ENCODE peak calls at places on chromosomes 1 and 21, in seven cellular contexts. One of them, this sample, is unnamed.

GRCh38 chr1:1344672-1345361 is 4.4 kb downstream of the DVL1 start:
- DNase-seq in H7: peak; percentile 91
- DNase-seq in brain microvascular endothelial cell: peak; percentile 64
- DNase-seq in foreskin fibroblast: peak; percentile 80
- DNase-seq in uterus: no peak
- DNase-seq in adipocyte: peak; percentile 77
- DNase-seq in left ventricle myocardium inferior: no peak
- DNase-seq in this sample: peak; percentile 58

GRCh38 chr1:202135221-202135721 is 9.3 kb downstream of the ARL8A start:
- DNase-seq in brain microvascular endothelial cell: peak; percentile 42
- DNase-seq in left ventricle myocardium inferior: peak; percentile 38
- DNase-seq in adipocyte: peak; percentile 87
- DNase-seq in H7: peak; percentile 96
- DNase-seq in uterus: peak; percentile 61
- DNase-seq in foreskin fibroblast: peak; percentile 83
- DNase-seq in this sample: peak; percentile 67

GRCh38 chr1:241964550-241965241 is 7.1 kb downstream of the BECN2 start:
- DNase-seq in H7: no peak
- DNase-seq in foreskin fibroblast: peak; percentile 30
- DNase-seq in uterus: no peak
- DNase-seq in left ventricle myocardium inferior: peak; percentile 18
- DNase-seq in brain microvascular endothelial cell: no peak
- DNase-seq in adipocyte: peak; percentile 13
- DNase-seq in this sample: peak; percentile 93

GRCh38 chr21:15682182-15682895 is 47.4 kb upstream of the USP25 start:
- DNase-seq in brain microvascular endothelial cell: peak; percentile 36
- DNase-seq in foreskin fibroblast: peak; percentile 86
- DNase-seq in adipocyte: peak; percentile 59
- DNase-seq in H7: no peak
- DNase-seq in left ventricle myocardium inferior: no peak
- DNase-seq in uterus: no peak
- DNase-seq in this sample: peak; percentile 64

GRCh38 chr1:26164036-26164927 is 4.5 kb downstream of the C1orf232 start:
- DNase-seq in left ventricle myocardium inferior: peak; percentile 45
- DNase-seq in adipocyte: peak; percentile 76
- DNase-seq in brain microvascular endothelial cell: no peak
- DNase-seq in H7: peak; percentile 93
- DNase-seq in foreskin fibroblast: peak; percentile 69
- DNase-seq in uterus: peak; percentile 37
- DNase-seq in this sample: no peak

GRCh38 chr1:203117611-203118575 is 9.6 kb upstream of the ADORA1 start:
- DNase-seq in adipocyte: peak; percentile 89
- DNase-seq in uterus: peak; percentile 79
- DNase-seq in left ventricle myocardium inferior: peak; percentile 74
- DNase-seq in foreskin fibroblast: peak; percentile 78
- DNase-seq in H7: peak; percentile 98
- DNase-seq in brain microvascular endothelial cell: peak; percentile 14
- DNase-seq in this sample: peak; percentile 63

GRCh38 chr1:56584910-56585528 is 5.7 kb upstream of the PLPP3 start:
- DNase-seq in uterus: no peak
- DNase-seq in foreskin fibroblast: peak; percentile 83
- DNase-seq in left ventricle myocardium inferior: no peak
- DNase-seq in adipocyte: peak; percentile 88
- DNase-seq in H7: peak; percentile 34
- DNase-seq in brain microvascular endothelial cell: peak; percentile 50
- DNase-seq in this sample: peak; percentile 88

GRCh38 chr1:97277891-97278662 is 556.5 kb downstream of the PTBP2 start:
- DNase-seq in H7: no peak
- DNase-seq in uterus: no peak
- DNase-seq in brain microvascular endothelial cell: no peak
- DNase-seq in adipocyte: peak; percentile 65
- DNase-seq in left ventricle myocardium inferior: no peak
- DNase-seq in foreskin fibroblast: peak; percentile 84
- DNase-seq in this sample: peak; percentile 87

GRCh38 chr1:1092890-1093609 is 18.9 kb upstream of the RNF223 start:
- DNase-seq in H7: no peak
- DNase-seq in foreskin fibroblast: no peak
- DNase-seq in adipocyte: no peak
- DNase-seq in left ventricle myocardium inferior: no peak
- DNase-seq in uterus: no peak
- DNase-seq in brain microvascular endothelial cell: no peak
- DNase-seq in this sample: no peak

GRCh38 chr1:231515748-231516147 is 12.7 kb upstream of the TSNAX start:
- DNase-seq in foreskin fibroblast: no peak
- DNase-seq in brain microvascular endothelial cell: no peak
- DNase-seq in left ventricle myocardium inferior: no peak
- DNase-seq in H7: no peak
- DNase-seq in uterus: no peak
- DNase-seq in adipocyte: no peak
- DNase-seq in this sample: no peak

GRCh38 chr1:218765753-218766152 is 407.9 kb upstream of the LYPLAL1 start:
- DNase-seq in adipocyte: no peak
- DNase-seq in left ventricle myocardium inferior: no peak
- DNase-seq in uterus: no peak
- DNase-seq in H7: no peak
- DNase-seq in foreskin fibroblast: no peak
- DNase-seq in brain microvascular endothelial cell: no peak
- DNase-seq in this sample: no peak

GRCh38 chr1:218759795-218760194 is 413.9 kb upstream of the LYPLAL1 start:
- DNase-seq in adipocyte: no peak
- DNase-seq in foreskin fibroblast: no peak
- DNase-seq in H7: no peak
- DNase-seq in left ventricle myocardium inferior: no peak
- DNase-seq in brain microvascular endothelial cell: no peak
- DNase-seq in uterus: no peak
- DNase-seq in this sample: peak; percentile 20

GRCh38 chr1:218760601-218761570 is 412.8 kb upstream of the LYPLAL1 start:
- DNase-seq in uterus: no peak
- DNase-seq in H7: no peak
- DNase-seq in left ventricle myocardium inferior: no peak
- DNase-seq in foreskin fibroblast: no peak
- DNase-seq in adipocyte: peak; percentile 46
- DNase-seq in brain microvascular endothelial cell: no peak
- DNase-seq in this sample: peak; percentile 64

GRCh38 chr1:218763538-218763937 is 410.1 kb upstream of the LYPLAL1 start:
- DNase-seq in brain microvascular endothelial cell: no peak
- DNase-seq in adipocyte: no peak
- DNase-seq in left ventricle myocardium inferior: no peak
- DNase-seq in H7: no peak
- DNase-seq in foreskin fibroblast: no peak
- DNase-seq in uterus: no peak
- DNase-seq in this sample: no peak
- H3K4me3 ChIP-seq in brain microvascular endothelial cell: no peak overlapping the region
- H3K4me3 ChIP-seq in adipocyte: no peak overlapping the region
- H3K4me3 ChIP-seq in left ventricle myocardium inferior: no peak overlapping the region
- H3K4me3 ChIP-seq in H7: no peak overlapping the region
- H3K4me3 ChIP-seq in foreskin fibroblast: no peak overlapping the region
- H3K4me3 ChIP-seq in uterus: no peak overlapping the region
- H3K4me3 ChIP-seq in this sample: no peak overlapping the region

DNA sequence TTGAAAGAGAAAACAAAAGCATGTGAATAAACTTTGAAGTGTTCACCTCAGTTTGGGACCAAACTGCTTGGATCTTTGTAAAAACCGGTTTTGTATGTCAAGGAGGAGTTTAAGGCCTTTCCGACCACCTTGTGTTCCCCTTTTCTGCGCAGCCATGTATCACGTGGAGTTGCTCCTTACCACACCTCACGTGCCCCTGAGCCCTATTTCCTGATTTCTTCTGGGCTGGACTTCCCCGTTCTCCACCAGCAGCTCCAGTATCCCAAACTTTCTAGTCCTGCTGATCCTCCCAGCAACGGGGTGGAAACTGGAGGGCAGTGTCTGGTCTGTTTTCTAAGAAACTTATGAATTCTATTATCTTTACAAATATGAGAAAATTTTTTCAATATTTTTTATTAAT is 1.6 kb upstream of the SH3D21 start:
- DNase-seq in left ventricle myocardium inferior: no peak
- DNase-seq in adipocyte: no peak
- DNase-seq in H7: no peak
- DNase-seq in brain microvascular endothelial cell: no peak
- DNase-seq in uterus: no peak
- DNase-seq in foreskin fibroblast: no peak
- DNase-seq in this sample: no peak
- H3K4me3 ChIP-seq in left ventricle myocardium inferior: no peak overlapping the region
- H3K4me3 ChIP-seq in adipocyte: no peak overlapping the region
- H3K4me3 ChIP-seq in H7: no peak overlapping the region
- H3K4me3 ChIP-seq in brain microvascular endothelial cell: no peak overlapping the region
- H3K4me3 ChIP-seq in uterus: no peak overlapping the region
- H3K4me3 ChIP-seq in foreskin fibroblast: no peak overlapping the region
- H3K4me3 ChIP-seq in this sample: no peak overlapping the region

DNA sequence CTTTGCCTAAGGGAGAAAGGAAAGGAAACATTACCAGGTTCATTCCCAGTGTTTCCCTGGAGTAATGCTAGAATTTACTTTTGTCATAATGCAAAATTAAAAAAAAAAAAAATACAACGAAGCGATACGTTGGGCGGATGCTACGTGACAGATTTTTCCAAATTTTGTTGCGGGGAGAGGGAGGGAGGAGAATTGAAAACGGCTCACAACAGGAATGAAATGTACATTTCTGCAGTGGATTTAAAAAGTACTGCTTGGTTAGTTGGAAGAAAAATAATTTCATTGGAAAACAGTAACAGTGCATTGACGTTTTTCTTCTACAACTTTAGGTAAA is 157.5 kb downstream of the RUNX1 start:
- DNase-seq in left ventricle myocardium inferior: no peak
- DNase-seq in H7: no peak
- DNase-seq in brain microvascular endothelial cell: no peak
- DNase-seq in foreskin fibroblast: no peak
- DNase-seq in uterus: no peak
- DNase-seq in adipocyte: no peak
- DNase-seq in this sample: no peak
- H3K4me3 ChIP-seq in left ventricle myocardium inferior: peak overlapping the region; percentile 75
- H3K4me3 ChIP-seq in H7: peak overlapping the region; percentile 48
- H3K4me3 ChIP-seq in brain microvascular endothelial cell: peak overlapping the region; percentile 60
- H3K4me3 ChIP-seq in foreskin fibroblast: peak overlapping the region; percentile 60
- H3K4me3 ChIP-seq in uterus: no peak overlapping the region
- H3K4me3 ChIP-seq in adipocyte: peak overlapping the region; percentile 97
- H3K4me3 ChIP-seq in this sample: peak overlapping the region; percentile 57

DNA sequence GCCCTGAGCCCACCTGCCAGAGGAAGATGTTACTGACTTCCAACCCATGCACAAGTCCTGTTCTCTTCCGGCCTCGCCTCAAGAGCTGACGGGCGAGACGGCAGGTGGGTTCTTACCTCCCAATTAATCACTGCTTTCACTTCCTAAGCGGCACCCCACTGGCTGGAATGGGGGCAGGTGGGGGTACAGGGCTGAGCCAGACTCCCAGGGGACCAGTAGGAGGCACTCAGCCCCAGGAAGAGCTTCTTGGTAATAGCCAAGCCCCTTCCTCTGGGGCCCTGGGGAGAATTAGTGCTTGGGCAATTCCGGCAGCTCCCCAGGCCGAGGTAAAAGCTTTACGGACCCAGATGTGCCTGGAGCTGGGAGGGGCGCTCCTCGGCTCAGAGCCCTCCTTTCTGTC is 9.7 kb downstream of the CNTN2 start:
- DNase-seq in foreskin fibroblast: no peak
- DNase-seq in left ventricle myocardium inferior: no peak
- DNase-seq in brain microvascular endothelial cell: no peak
- DNase-seq in H7: no peak
- DNase-seq in uterus: no peak
- DNase-seq in adipocyte: no peak
- DNase-seq in this sample: no peak
- H3K4me3 ChIP-seq in foreskin fibroblast: no peak overlapping the region
- H3K4me3 ChIP-seq in left ventricle myocardium inferior: no peak overlapping the region
- H3K4me3 ChIP-seq in brain microvascular endothelial cell: no peak overlapping the region
- H3K4me3 ChIP-seq in H7: no peak overlapping the region
- H3K4me3 ChIP-seq in uterus: no peak overlapping the region
- H3K4me3 ChIP-seq in adipocyte: no peak overlapping the region
- H3K4me3 ChIP-seq in this sample: no peak overlapping the region

GRCh38 chr1:83692524-83693336 is 306.2 kb downstream of the TTLL7 start:
- DNase-seq in uterus: no peak
- DNase-seq in H7: peak; percentile 12
- DNase-seq in adipocyte: peak; percentile 20
- DNase-seq in brain microvascular endothelial cell: peak; percentile 37
- DNase-seq in left ventricle myocardium inferior: no peak
- DNase-seq in foreskin fibroblast: peak; percentile 71
- DNase-seq in this sample: no peak
- H3K4me3 ChIP-seq in uterus: no peak overlapping the region
- H3K4me3 ChIP-seq in H7: peak overlapping the region; percentile 10
- H3K4me3 ChIP-seq in adipocyte: peak overlapping the region; percentile 63
- H3K4me3 ChIP-seq in brain microvascular endothelial cell: peak overlapping the region; percentile 39
- H3K4me3 ChIP-seq in left ventricle myocardium inferior: peak overlapping the region; percentile 59
- H3K4me3 ChIP-seq in foreskin fibroblast: peak overlapping the region; percentile 32
- H3K4me3 ChIP-seq in this sample: no peak overlapping the region

DNA sequence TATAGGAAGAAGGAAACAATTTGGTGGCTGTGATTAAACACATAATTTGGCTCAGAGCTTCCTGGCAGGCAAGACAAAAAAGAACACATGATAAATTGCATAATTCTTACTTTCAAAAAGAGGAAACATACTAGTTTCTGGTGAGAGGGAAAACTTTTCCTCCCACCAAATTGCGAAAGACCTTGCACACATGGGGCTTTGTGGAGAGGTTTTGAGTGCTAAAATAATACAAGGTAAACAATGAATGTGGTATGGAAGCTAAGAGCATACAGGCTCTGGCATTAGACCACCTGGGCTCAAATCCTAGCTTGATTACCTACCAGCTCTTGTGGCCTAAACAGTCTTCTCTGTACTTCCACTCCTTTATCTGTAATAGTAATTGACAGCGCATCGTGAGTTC is 140.1 kb upstream of the HOOK1 start:
- DNase-seq in adipocyte: peak; percentile 80
- DNase-seq in uterus: peak; percentile 47
- DNase-seq in left ventricle myocardium inferior: no peak
- DNase-seq in brain microvascular endothelial cell: no peak
- DNase-seq in foreskin fibroblast: peak; percentile 71
- DNase-seq in H7: no peak
- DNase-seq in this sample: peak; percentile 79
- H3K4me3 ChIP-seq in adipocyte: peak overlapping the region; percentile 2
- H3K4me3 ChIP-seq in uterus: no peak overlapping the region
- H3K4me3 ChIP-seq in left ventricle myocardium inferior: no peak overlapping the region
- H3K4me3 ChIP-seq in brain microvascular endothelial cell: no peak overlapping the region
- H3K4me3 ChIP-seq in foreskin fibroblast: no peak overlapping the region
- H3K4me3 ChIP-seq in H7: no peak overlapping the region
- H3K4me3 ChIP-seq in this sample: no peak overlapping the region